ENCODE peak calls at places on chromosomes 13 and 19, in six cellular contexts. N is sigmoid colon, O is GM06990, Y is HEK293T, K is GM10248, U is neural progenitor cell. Q is an unnamed sample.

GRCh38 chr19:5430237-5430636 is 25.0 kb upstream of the ZNRF4 start:
- DNase-seq in Y (no peak), U (peak), O (no peak), K (no peak), N (no peak), Q (no peak)

GRCh38 chr19:12668937-12669271 is 2.3 kb downstream of the WDR83 start:
- DNase-seq in N (peak), U (peak), K (no peak), Y (no peak), O (no peak), Q (peak)

GRCh38 chr19:11530432-11530831 is 1.5 kb upstream of the ECSIT start:
- DNase-seq in Y (peak), U (peak), O (peak), N (peak), K (peak), Q (peak)

GRCh38 chr13:87975035-87975434 is 303.9 kb downstream of the SLITRK5 start:
- DNase-seq in Y (no peak), N (no peak), O (no peak), U (no peak), K (no peak), Q (no peak)

GRCh38 chr13:45209229-45209628 is 8.4 kb upstream of the KCTD4 start:
- DNase-seq in U (no peak), N (no peak), Y (no peak), K (no peak), O (no peak), Q (no peak)

GRCh38 chr19:12838893-12839656 is 760 bp downstream of the MAST1 start:
- DNase-seq in O (no peak), Y (no peak), U (peak), N (no peak), K (no peak), Q (no peak)

GRCh38 chr13:50518791-50519201 is 324.7 kb downstream of the DLEU7 start:
- DNase-seq in Y (no peak), N (no peak), K (no peak), O (no peak), U (no peak), Q (peak)

GRCh38 chr13:24022568-24022967 is 125.3 kb upstream of the C1QTNF9B start:
- DNase-seq in K (no peak), Y (no peak), N (no peak), O (no peak), U (no peak), Q (no peak)

GRCh38 chr19:38769635-38770211 is 3.6 kb downstream of the LGALS7 start:
- DNase-seq in U (peak), Y (peak), K (peak), N (peak), O (peak), Q (peak)

GRCh38 chr13:46641274-46642081 is 88.5 kb downstream of the LRCH1 start:
- DNase-seq in U (no peak), N (no peak), Y (no peak), K (no peak), O (no peak), Q (peak)